ENCODE peak calls at places on chromosomes 3 and 15, in four cellular contexts. P, Z, E and H are unnamed samples.

GRCh38 chr3:126102011-126102410 is 18.1 kb upstream of the SLC41A3 start:
- DNase-seq in P (no peak), Z (no peak), E (no peak), H (no peak)

GRCh38 chr3:172129868-172130751 is 90.7 kb downstream of the FNDC3B start:
- DNase-seq in P (peak; percentile 91), Z (peak; percentile 82), E (peak; percentile 95), H (peak; percentile 99)

GRCh38 chr3:10548997-10549396 is 43.6 kb upstream of the ATP2B2 start:
- DNase-seq in P (peak; percentile 16), Z (no peak), E (no peak), H (no peak)

GRCh38 chr15:100995471-100996430 is 76.6 kb downstream of the LRRK1 start:
- DNase-seq in P (no peak), Z (no peak), E (no peak), H (no peak)

GRCh38 chr3:60743631-60744164 is 507.6 kb downstream of the FHIT start:
- DNase-seq in P (no peak), Z (no peak), E (peak; percentile 21), H (no peak)

GRCh38 chr3:123634149-123635051 is 49.5 kb upstream of the HACD2 start:
- DNase-seq in P (no peak), Z (no peak), E (no peak), H (no peak)

GRCh38 chr3:142904639-142905441 is 16.0 kb upstream of the PCOLCE2 start:
- DNase-seq in P (no peak), Z (no peak), E (peak; percentile 15), H (no peak)

GRCh38 chr3:52245322-52246263 is at the start of gene PPM1M:
- DNase-seq in P (no peak), Z (peak; percentile 81), E (no peak), H (no peak)

GRCh38 chr3:62439978-62440377 is 66.6 kb upstream of the FEZF2 start:
- DNase-seq in P (no peak), Z (no peak), E (no peak), H (no peak)

GRCh38 chr3:113829576-113830354 is 8.8 kb upstream of the GRAMD1C start:
- DNase-seq in P (no peak), Z (no peak), E (no peak), H (no peak)

GRCh38 chr15:75214293-75215096 is 12.8 kb downstream of the C15orf39 start:
- DNase-seq in P (no peak), Z (no peak), E (no peak), H (no peak)

GRCh38 chr3:126351086-126351770 is 6.0 kb downstream of the KLF15 start:
- DNase-seq in P (no peak), Z (no peak), E (no peak), H (no peak)

GRCh38 chr3:167718582-167718981 is 16.1 kb downstream of the PDCD10 start:
- DNase-seq in P (no peak), Z (no peak), E (no peak), H (no peak)

GRCh38 chr15:66772967-66773873 is 71.2 kb downstream of the SMAD6 start:
- DNase-seq in P (no peak), Z (no peak), E (peak; percentile 75), H (no peak)

GRCh38 chr15:52778457-52778856 is 11.7 kb downstream of the ONECUT1 start:
- DNase-seq in P (no peak), Z (no peak), E (no peak), H (no peak)

GRCh38 chr15:23467110-23467600 is 20.1 kb upstream of the GOLGA6L2 start:
- DNase-seq in P (peak; percentile 24), Z (no peak), E (peak; percentile 23), H (peak; percentile 18)

GRCh38 chr3:109569121-109569520 is 231.8 kb upstream of the DPPA4 start:
- DNase-seq in P (no peak), Z (no peak), E (no peak), H (no peak)

GRCh38 chr3:32220006-32220405 is 18.5 kb upstream of the CMTM8 start:
- DNase-seq in P (no peak), Z (no peak), E (no peak), H (no peak)

GRCh38 chr15:74378853-74379252 is 11.4 kb upstream of the CYP11A1 start:
- DNase-seq in P (no peak), Z (no peak), E (no peak), H (no peak)

GRCh38 chr3:81302045-81302444 is 459.4 kb downstream of the GBE1 start:
- DNase-seq in P (peak; percentile 13), Z (peak; percentile 35), E (peak; percentile 48), H (peak; percentile 4)

GRCh38 chr15:83698294-83698693 is 44.4 kb downstream of the ADAMTSL3 start:
- DNase-seq in P (no peak), Z (no peak), E (no peak), H (no peak)

GRCh38 chr15:81029416-81030367 is 29.0 kb downstream of the TLNRD1 start:
- DNase-seq in P (no peak), Z (no peak), E (no peak), H (no peak)

GRCh38 chr15:76108021-76108723 is 48.4 kb downstream of the TMEM266 start:
- DNase-seq in P (no peak), Z (no peak), E (no peak), H (no peak)

GRCh38 chr3:134317106-134317947 is 56.9 kb downstream of the AMOTL2 start:
- DNase-seq in P (no peak), Z (no peak), E (no peak), H (no peak)

GRCh38 chr15:39248204-39248603 is 332.7 kb upstream of the THBS1 start:
- DNase-seq in P (peak; percentile 12), Z (no peak), E (peak; percentile 47), H (no peak)

GRCh38 chr3:17278006-17278405 is 393.3 kb downstream of the PLCL2 start:
- DNase-seq in P (no peak), Z (no peak), E (no peak), H (no peak)

GRCh38 chr15:52042051-52042851 is 23.2 kb downstream of the MAPK6 start:
- DNase-seq in P (no peak), Z (peak; percentile 19), E (no peak), H (no peak)

GRCh38 chr15:36693644-36694043 is 114.2 kb downstream of the CDIN1 start:
- DNase-seq in P (no peak), Z (no peak), E (no peak), H (no peak)

GRCh38 chr15:51634591-51635198 is 12.1 kb upstream of the DMXL2 start:
- DNase-seq in P (no peak), Z (no peak), E (no peak), H (no peak)

GRCh38 chr3:167978071-167978470 is 117.7 kb downstream of the GOLIM4 start:
- DNase-seq in P (no peak), Z (peak; percentile 23), E (no peak), H (no peak)

GRCh38 chr3:170440346-170440745 is 21.7 kb downstream of the CLDN11 start:
- DNase-seq in P (no peak), Z (no peak), E (no peak), H (no peak)

GRCh38 chr3:170436697-170437096 is 18.0 kb downstream of the CLDN11 start:
- DNase-seq in P (no peak), Z (no peak), E (no peak), H (no peak)

GRCh38 chr3:170438836-170439235 is 20.2 kb downstream of the CLDN11 start:
- DNase-seq in P (no peak), Z (no peak), E (no peak), H (no peak)

GRCh38 chr3:170437151-170437550 is 18.5 kb downstream of the CLDN11 start:
- DNase-seq in P (no peak), Z (no peak), E (no peak), H (no peak)

DNA sequence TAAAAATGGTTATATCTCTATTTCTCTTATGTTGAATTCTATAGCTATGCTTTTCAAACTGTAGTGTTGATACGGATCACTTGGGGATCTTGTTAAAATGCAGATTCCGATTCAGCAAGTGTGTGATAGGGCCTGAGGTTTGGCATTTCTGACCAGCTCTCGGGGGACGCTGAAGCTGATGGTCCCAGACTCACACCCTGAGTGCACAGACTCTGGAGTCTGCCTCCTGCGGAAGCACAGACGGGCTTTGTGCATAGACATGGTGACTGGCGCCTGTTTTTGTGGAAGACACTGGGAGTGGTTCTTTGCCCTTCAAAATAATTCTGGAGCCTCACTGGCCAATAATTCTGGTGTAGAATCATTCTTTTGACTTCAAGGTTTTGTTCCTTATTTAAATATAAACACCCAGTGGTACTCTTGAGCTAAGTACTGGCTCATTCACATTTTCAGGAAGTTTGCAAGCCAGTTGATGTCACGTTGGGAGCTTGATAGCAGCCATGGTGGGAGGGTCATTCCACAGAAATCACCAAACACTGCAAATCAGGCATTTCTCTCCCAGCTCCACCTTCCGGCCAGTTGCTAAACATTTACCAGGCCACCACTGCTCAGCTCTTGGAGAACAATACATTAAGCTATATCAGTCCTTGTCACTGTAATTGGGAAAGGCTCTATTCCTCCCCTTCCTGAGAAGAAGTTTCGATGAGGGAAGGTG is 19.2 kb downstream of the CLDN11 start:
- DNase-seq in P (no peak), Z (no peak), E (peak; percentile 45), H (no peak)
- TF ChIP-seq TCF7L2 in P (no peak), Z (no peak), E (no peak), H (no peak)

GRCh38 chr15:25810154-25810553 is 53.0 kb downstream of the ATP10A start:
- DNase-seq in P (no peak), Z (no peak), E (no peak), H (no peak)

GRCh38 chr15:25812073-25812472 is 51.1 kb downstream of the ATP10A start:
- DNase-seq in P (no peak), Z (no peak), E (no peak), H (no peak)

GRCh38 chr15:25810631-25811077 is 52.5 kb downstream of the ATP10A start:
- DNase-seq in P (no peak), Z (no peak), E (no peak), H (no peak)

GRCh38 chr15:25812845-25813244 is 50.3 kb downstream of the ATP10A start:
- DNase-seq in P (no peak), Z (no peak), E (no peak), H (no peak)

DNA sequence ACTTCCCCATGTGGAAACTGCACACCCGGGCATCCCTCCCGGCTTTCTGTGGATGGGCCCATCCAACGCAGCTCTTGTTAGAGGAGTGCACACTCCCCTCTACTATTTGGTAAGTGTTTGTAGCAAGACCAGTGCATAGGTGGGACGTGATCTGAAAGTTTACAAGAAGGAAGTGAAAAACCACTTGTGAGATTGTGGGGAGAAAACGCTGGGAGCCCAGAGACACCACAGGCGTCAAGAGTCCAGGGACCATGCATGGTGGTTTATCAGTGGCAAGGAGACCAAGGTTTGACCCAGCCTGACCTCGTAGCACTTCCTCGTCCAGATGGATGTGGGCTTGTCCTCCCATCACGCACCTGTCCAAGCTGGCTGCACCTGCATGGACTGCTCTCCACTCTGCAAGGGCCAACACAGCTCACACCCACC is 51.6 kb downstream of the ATP10A start:
- DNase-seq in P (no peak), Z (no peak), E (no peak), H (no peak)
- H3K4me1 ChIP-seq in P (no peaks in the 10 kb centered on the region), Z (no peaks in the 10 kb centered on the region), E (no peaks in the 10 kb centered on the region), H (no peaks in the 10 kb centered on the region)

GRCh38 chr15:65470866-65471265 is 46.6 kb downstream of the DPP8 start:
- DNase-seq in P (no peak), Z (peak; percentile 19), E (no peak), H (no peak)
- H3K36me3 ChIP-seq in P (peaks cover 10% of the 10 kb centered on the region), Z (peaks cover 62% of the 10 kb centered on the region), E (peaks cover 15% of the 10 kb centered on the region), H (peaks cover 5% of the 10 kb centered on the region)

DNA sequence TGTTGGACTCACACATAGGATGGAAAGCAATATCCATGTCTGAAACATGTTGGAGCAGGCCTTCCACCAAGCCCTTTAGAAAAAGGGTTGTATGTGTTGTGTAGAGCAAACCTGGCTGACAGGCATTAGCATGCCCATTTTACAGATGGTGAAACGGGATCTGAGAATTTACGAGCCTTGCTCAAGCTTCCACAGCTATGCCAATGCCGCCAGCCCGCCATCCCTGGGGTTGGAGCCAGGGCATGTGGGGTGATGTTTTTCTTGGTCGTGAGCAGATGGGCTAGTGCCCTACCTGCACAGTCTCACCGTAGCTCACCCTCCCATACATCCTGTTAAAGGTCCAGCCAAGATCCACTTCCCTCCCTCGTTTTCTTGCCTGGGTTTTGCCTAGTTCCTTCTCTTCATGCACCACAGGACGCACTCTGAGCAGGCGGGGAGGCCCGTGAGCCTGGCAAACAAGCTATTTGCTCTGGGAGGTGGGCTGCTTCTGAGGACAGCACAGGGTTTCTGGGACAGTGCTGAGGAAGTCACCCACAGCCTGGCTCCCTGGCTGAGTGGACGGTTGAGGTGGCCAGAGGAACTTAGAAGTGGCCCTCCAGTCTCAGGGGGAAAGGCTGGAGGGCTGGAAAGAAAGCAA is 97.6 kb upstream of the TLE3 start:
- DNase-seq in P (no peak), Z (no peak), E (no peak), H (no peak)
- TF ChIP-seq TCF7L2 in P (no peak), Z (no peak), E (no peak), H (no peak)